ENCODE peak calls at places on chromosome X, in six cellular contexts. E is right atrium auricular region, W is IMR-90, T is fibroblast of mammary gland, H is neural crest cell, R is activated B cell treated with CpG ODN at 0.5 μM for 24 hours. S is an unnamed sample.

GRCh38 chrX:13432376-13432775 is 112.5 kb upstream of the ATXN3L start:
- DNase-seq in T (peak), H (no peak), R (no peak), E (no peak), W (peak), S (peak)

GRCh38 chrX:2679534-2680485 is 11.3 kb upstream of the CD99 start:
- DNase-seq in W (peak), H (no peak), T (peak), R (no peak), E (no peak), S (peak)

GRCh38 chrX:106917830-106918500 is 2.2 kb upstream of the CLDN2 start:
- DNase-seq in T (peak), W (peak), R (no peak), E (no peak), H (no peak), S (peak)

GRCh38 chrX:39427492-39428289 is 626.4 kb downstream of the MID1IP1 start:
- DNase-seq in W (peak), T (peak), R (no peak), H (no peak), E (no peak), S (peak)

GRCh38 chrX:104679175-104679574 is 113.2 kb downstream of the IL1RAPL2 start:
- DNase-seq in E (no peak), W (no peak), R (no peak), T (no peak), H (no peak), S (no peak)

GRCh38 chrX:70013483-70014222 is 36.1 kb downstream of the AWAT2 start:
- DNase-seq in H (no peak), R (no peak), W (no peak), T (no peak), E (no peak), S (peak)

GRCh38 chrX:98071331-98071730 is 1187.6 kb downstream of the RPA4 start:
- DNase-seq in E (no peak), H (no peak), T (no peak), W (no peak), R (no peak), S (no peak)

GRCh38 chrX:149830192-149830873 is 48.6 kb downstream of the MAGEA9 start:
- DNase-seq in R (no peak), T (peak), W (peak), H (peak), E (no peak), S (peak)

GRCh38 chrX:5100004-5100403 is 1128.7 kb downstream of the NLGN4X start:
- DNase-seq in W (no peak), E (no peak), R (no peak), H (no peak), T (no peak), S (no peak)

GRCh38 chrX:140744085-140744484 is 34.5 kb downstream of the LINC00632 start:
- DNase-seq in R (no peak), H (no peak), W (no peak), E (no peak), T (no peak), S (no peak)

GRCh38 chrX:9890541-9891200 is 76.5 kb upstream of the CLDN34 start:
- DNase-seq in H (no peak), R (no peak), W (no peak), E (no peak), T (no peak), S (no peak)
- TF ChIP-seq CTCF in H (no peak), R (no peak), W (no peak), E (no peak), T (no peak), S (no peak)

DNA sequence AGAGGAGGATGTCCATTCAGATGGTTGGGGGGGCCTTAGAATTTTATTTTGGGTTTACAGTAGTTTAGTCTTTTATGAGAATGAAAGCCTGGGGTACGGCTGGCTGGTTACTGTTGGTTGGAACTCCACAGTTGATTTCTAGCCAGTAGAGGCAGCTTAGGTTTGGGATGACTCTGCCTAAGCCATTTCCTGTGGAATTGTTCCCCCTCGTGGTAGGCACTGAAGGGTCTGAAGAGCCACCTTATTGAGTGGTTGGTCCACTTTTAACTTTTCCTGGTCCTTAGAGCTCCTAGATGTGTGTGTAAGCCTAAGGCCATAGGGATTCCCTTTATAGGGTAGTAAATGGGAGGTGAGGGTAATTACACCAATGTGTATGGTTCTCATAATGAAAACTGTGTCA is 19.7 kb downstream of the SPIN3 start:
- DNase-seq in E (no peak), W (no peak), H (no peak), R (no peak), T (peak), S (peak)
- TF ChIP-seq CTCF in E (no peak), W (no peak), H (no peak), R (no peak), T (peak), S (peak)

GRCh38 chrX:20053537-20053936 is 62.7 kb upstream of the BCLAF3 start:
- DNase-seq in H (no peak), W (no peak), E (no peak), T (no peak), R (no peak), S (no peak)

GRCh38 chrX:20060961-20061868 is 55.5 kb downstream of the MAP7D2 start:
- DNase-seq in H (no peak), R (peak), T (no peak), W (no peak), E (no peak), S (no peak)

GRCh38 chrX:20057479-20057878 is 59.2 kb downstream of the MAP7D2 start:
- DNase-seq in R (no peak), T (no peak), H (no peak), E (no peak), W (no peak), S (no peak)

GRCh38 chrX:20059467-20060128 is 57.1 kb downstream of the MAP7D2 start:
- DNase-seq in T (no peak), R (no peak), E (no peak), W (no peak), H (no peak), S (no peak)

GRCh38 chrX:20056704-20057103 is 60.0 kb downstream of the MAP7D2 start:
- DNase-seq in T (no peak), H (no peak), R (no peak), E (no peak), W (peak), S (no peak)
- TF ChIP-seq CTCF in T (no peak), H (no peak), R (no peak), E (no peak), W (no peak), S (no peak)

DNA sequence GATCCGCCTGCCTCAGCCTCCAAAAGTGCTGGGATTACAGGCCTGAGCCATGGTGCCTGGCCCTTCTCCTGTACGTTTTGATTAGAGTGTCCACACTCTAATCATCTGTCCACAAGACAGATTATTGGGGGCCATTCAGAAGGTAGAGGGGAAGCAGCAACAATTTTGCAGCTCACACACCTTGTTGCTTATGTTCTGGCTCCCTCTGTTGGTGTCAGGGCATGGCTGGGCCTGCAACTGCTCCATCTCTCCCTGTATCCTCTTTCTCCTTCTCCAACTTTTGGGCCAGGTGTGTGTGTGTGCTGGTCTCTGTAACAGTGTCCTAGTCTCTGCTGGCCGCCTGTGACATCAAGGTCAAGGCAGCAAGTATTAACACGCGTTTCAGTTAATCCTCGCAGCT is 125.5 kb upstream of the MBNL3 start:
- DNase-seq in E (no peak), H (no peak), W (no peak), T (peak), R (no peak), S (peak)
- TF ChIP-seq CTCF in E (no peak), H (peak), W (peak), T (peak), R (no peak), S (peak)

GRCh38 chrX:16828126-16828908 is 41.8 kb downstream of the RBBP7 start:
- DNase-seq in W (peak), T (peak), H (no peak), R (no peak), E (no peak), S (peak)
- TF ChIP-seq CTCF in W (no peak), T (no peak), H (no peak), R (no peak), E (no peak), S (no peak)

GRCh38 chrX:11382935-11383334 is 89.7 kb downstream of the AMELX start:
- DNase-seq in H (no peak), W (no peak), R (no peak), E (no peak), T (peak), S (no peak)

GRCh38 chrX:11376163-11376562 is 83.0 kb downstream of the AMELX start:
- DNase-seq in W (no peak), H (no peak), R (no peak), T (no peak), E (no peak), S (no peak)

GRCh38 chrX:11386001-11386523 is 92.8 kb downstream of the AMELX start:
- DNase-seq in H (no peak), W (peak), E (no peak), R (no peak), T (peak), S (peak)

GRCh38 chrX:11380187-11380586 is 87.0 kb downstream of the AMELX start:
- DNase-seq in E (no peak), H (no peak), W (no peak), T (peak), R (no peak), S (peak)

GRCh38 chrX:11381464-11381863 is 88.3 kb downstream of the AMELX start:
- DNase-seq in W (peak), E (no peak), H (peak), R (no peak), T (peak), S (peak)
- TF ChIP-seq CTCF in W (peak), E (no peak), H (peak), R (peak), T (peak), S (peak)

GRCh38 chrX:68018248-68019203 is 414.8 kb downstream of the OPHN1 start:
- DNase-seq in T (peak), W (peak), R (no peak), H (peak), E (no peak), S (peak)
- TF ChIP-seq CTCF in T (peak), W (peak), R (no peak), H (peak), E (no peak), S (peak)

S was measured in fibroblast of pulmonary artery.